ENCODE peak calls at places on chromosomes 4 and X, in five cellular contexts. V is T-cell, C is choroid plexus epithelial cell, H is A549, Z is globus pallidus. T is an unnamed sample.

GRCh38 chr4:132694775-132695174 is 454.3 kb upstream of the PCDH10 start:
- DNase-seq in V (no peak), C (peak), H (no peak), Z (no peak), T (no peak)

GRCh38 chr4:107156443-107156842 is 120.3 kb upstream of the DKK2 start:
- DNase-seq in V (no peak), C (no peak), H (no peak), Z (no peak), T (no peak)

GRCh38 chr4:12126476-12126875 is 697.8 kb upstream of the HS3ST1 start:
- DNase-seq in V (no peak), C (no peak), H (no peak), Z (peak), T (peak)

GRCh38 chr4:177256950-177257349 is 52.7 kb upstream of the NEIL3 start:
- DNase-seq in V (no peak), C (no peak), H (no peak), Z (no peak), T (no peak)

GRCh38 chrX:38117485-38117884 is 103.2 kb downstream of the SRPX start:
- DNase-seq in V (no peak), C (peak), H (no peak), Z (no peak), T (no peak)

GRCh38 chrX:154487518-154488290 is 1.3 kb upstream of the UBL4A start:
- DNase-seq in V (no peak), C (no peak), H (no peak), Z (no peak), T (no peak)

GRCh38 chr4:86896596-86896995 is 4.4 kb upstream of the C4orf36 start:
- DNase-seq in V (no peak), C (no peak), H (no peak), Z (no peak), T (no peak)

GRCh38 chr4:111281219-111281618 is 658.3 kb upstream of the PITX2 start:
- DNase-seq in V (no peak), C (no peak), H (no peak), Z (no peak), T (no peak)

GRCh38 chr4:38188631-38189101 is 228.5 kb downstream of the PTTG2 start:
- DNase-seq in V (no peak), C (no peak), H (no peak), Z (no peak), T (no peak)

T was measured in Ammon's horn.